ENCODE peak calls at places on chromosomes 2 and 18, in nine cellular contexts. One of them, this sample, is unnamed.

GRCh38 chr2:127650041-127650784 is 4.3 kb downstream of the GPR17 start:
- ATAC-seq in activated CD8-positive, alpha-beta T cell treated with anti-CD3 and anti-CD28 coated beads for 36 hours: no peak
- ATAC-seq in upper lobe of right lung: no peak
- ATAC-seq in WTC11: no peak
- ATAC-seq in left cardiac atrium: no peak
- ATAC-seq in activated CD8-positive, alpha-beta memory T cell treated with anti-CD3 and anti-CD28 coated beads, Interleukin-2, amount 10 ng/mL, durations not matched to agents 7 days and 5 days: peak
- ATAC-seq in activated CD4-positive, alpha-beta T cell treated with anti-CD3 and anti-CD28 coated beads for 36 hours: peak
- ATAC-seq in activated naive CD8-positive, alpha-beta T cell treated with anti-CD3 and anti-CD28 coated beads, Interleukin-2, amount 50 U/mL, for 24 hours: no peak
- ATAC-seq in stimulated activated naive CD8-positive, alpha-beta T cell treated with anti-CD3 and anti-CD28 coated beads, Interleukin-15, Interleukin-2, amounts not matched to agents 100 U/mL and 50 U/mL, for 24 hours: no peak
- ATAC-seq in this sample: no peak

GRCh38 chr2:229884775-229885699 is 36.8 kb downstream of the TRIP12 start:
- ATAC-seq in upper lobe of right lung: no peak
- ATAC-seq in activated CD8-positive, alpha-beta T cell treated with anti-CD3 and anti-CD28 coated beads for 36 hours: no peak
- ATAC-seq in stimulated activated naive CD8-positive, alpha-beta T cell treated with anti-CD3 and anti-CD28 coated beads, Interleukin-15, Interleukin-2, amounts not matched to agents 100 U/mL and 50 U/mL, for 24 hours: no peak
- ATAC-seq in activated CD4-positive, alpha-beta T cell treated with anti-CD3 and anti-CD28 coated beads for 36 hours: peak
- ATAC-seq in left cardiac atrium: no peak
- ATAC-seq in activated naive CD8-positive, alpha-beta T cell treated with anti-CD3 and anti-CD28 coated beads, Interleukin-2, amount 50 U/mL, for 24 hours: no peak
- ATAC-seq in WTC11: no peak
- ATAC-seq in activated CD8-positive, alpha-beta memory T cell treated with anti-CD3 and anti-CD28 coated beads, Interleukin-2, amount 10 ng/mL, durations not matched to agents 7 days and 5 days: peak
- ATAC-seq in this sample: no peak

GRCh38 chr2:13005048-13005447 is 288.3 kb downstream of the TRIB2 start:
- ATAC-seq in activated CD4-positive, alpha-beta T cell treated with anti-CD3 and anti-CD28 coated beads for 36 hours: no peak
- ATAC-seq in activated CD8-positive, alpha-beta T cell treated with anti-CD3 and anti-CD28 coated beads for 36 hours: no peak
- ATAC-seq in activated naive CD8-positive, alpha-beta T cell treated with anti-CD3 and anti-CD28 coated beads, Interleukin-2, amount 50 U/mL, for 24 hours: no peak
- ATAC-seq in WTC11: no peak
- ATAC-seq in stimulated activated naive CD8-positive, alpha-beta T cell treated with anti-CD3 and anti-CD28 coated beads, Interleukin-15, Interleukin-2, amounts not matched to agents 100 U/mL and 50 U/mL, for 24 hours: no peak
- ATAC-seq in left cardiac atrium: no peak
- ATAC-seq in upper lobe of right lung: no peak
- ATAC-seq in activated CD8-positive, alpha-beta memory T cell treated with anti-CD3 and anti-CD28 coated beads, Interleukin-2, amount 10 ng/mL, durations not matched to agents 7 days and 5 days: no peak
- ATAC-seq in this sample: no peak

GRCh38 chr18:42229211-42230210 is 274.5 kb downstream of the PIK3C3 start:
- ATAC-seq in WTC11: no peak
- ATAC-seq in activated CD8-positive, alpha-beta memory T cell treated with anti-CD3 and anti-CD28 coated beads, Interleukin-2, amount 10 ng/mL, durations not matched to agents 7 days and 5 days: no peak
- ATAC-seq in left cardiac atrium: no peak
- ATAC-seq in stimulated activated naive CD8-positive, alpha-beta T cell treated with anti-CD3 and anti-CD28 coated beads, Interleukin-15, Interleukin-2, amounts not matched to agents 100 U/mL and 50 U/mL, for 24 hours: no peak
- ATAC-seq in activated naive CD8-positive, alpha-beta T cell treated with anti-CD3 and anti-CD28 coated beads, Interleukin-2, amount 50 U/mL, for 24 hours: no peak
- ATAC-seq in activated CD8-positive, alpha-beta T cell treated with anti-CD3 and anti-CD28 coated beads for 36 hours: no peak
- ATAC-seq in upper lobe of right lung: no peak
- ATAC-seq in activated CD4-positive, alpha-beta T cell treated with anti-CD3 and anti-CD28 coated beads for 36 hours: no peak
- ATAC-seq in this sample: peak

GRCh38 chr2:12714391-12715221 is 2.1 kb upstream of the TRIB2 start:
- ATAC-seq in activated naive CD8-positive, alpha-beta T cell treated with anti-CD3 and anti-CD28 coated beads, Interleukin-2, amount 50 U/mL, for 24 hours: no peak
- ATAC-seq in activated CD8-positive, alpha-beta memory T cell treated with anti-CD3 and anti-CD28 coated beads, Interleukin-2, amount 10 ng/mL, durations not matched to agents 7 days and 5 days: no peak
- ATAC-seq in WTC11: no peak
- ATAC-seq in stimulated activated naive CD8-positive, alpha-beta T cell treated with anti-CD3 and anti-CD28 coated beads, Interleukin-15, Interleukin-2, amounts not matched to agents 100 U/mL and 50 U/mL, for 24 hours: no peak
- ATAC-seq in upper lobe of right lung: no peak
- ATAC-seq in activated CD4-positive, alpha-beta T cell treated with anti-CD3 and anti-CD28 coated beads for 36 hours: no peak
- ATAC-seq in left cardiac atrium: no peak
- ATAC-seq in activated CD8-positive, alpha-beta T cell treated with anti-CD3 and anti-CD28 coated beads for 36 hours: no peak
- ATAC-seq in this sample: no peak

GRCh38 chr2:85318222-85319182 is 9.3 kb downstream of the TGOLN2 start:
- ATAC-seq in stimulated activated naive CD8-positive, alpha-beta T cell treated with anti-CD3 and anti-CD28 coated beads, Interleukin-15, Interleukin-2, amounts not matched to agents 100 U/mL and 50 U/mL, for 24 hours: peak
- ATAC-seq in left cardiac atrium: peak
- ATAC-seq in activated CD8-positive, alpha-beta T cell treated with anti-CD3 and anti-CD28 coated beads for 36 hours: peak
- ATAC-seq in activated CD4-positive, alpha-beta T cell treated with anti-CD3 and anti-CD28 coated beads for 36 hours: peak
- ATAC-seq in activated naive CD8-positive, alpha-beta T cell treated with anti-CD3 and anti-CD28 coated beads, Interleukin-2, amount 50 U/mL, for 24 hours: peak
- ATAC-seq in upper lobe of right lung: peak
- ATAC-seq in WTC11: no peak
- ATAC-seq in activated CD8-positive, alpha-beta memory T cell treated with anti-CD3 and anti-CD28 coated beads, Interleukin-2, amount 10 ng/mL, durations not matched to agents 7 days and 5 days: peak
- ATAC-seq in this sample: peak

GRCh38 chr18:77177009-77177408 is 44.4 kb upstream of the MBP start:
- ATAC-seq in left cardiac atrium: no peak
- ATAC-seq in stimulated activated naive CD8-positive, alpha-beta T cell treated with anti-CD3 and anti-CD28 coated beads, Interleukin-15, Interleukin-2, amounts not matched to agents 100 U/mL and 50 U/mL, for 24 hours: no peak
- ATAC-seq in WTC11: no peak
- ATAC-seq in activated naive CD8-positive, alpha-beta T cell treated with anti-CD3 and anti-CD28 coated beads, Interleukin-2, amount 50 U/mL, for 24 hours: no peak
- ATAC-seq in activated CD8-positive, alpha-beta T cell treated with anti-CD3 and anti-CD28 coated beads for 36 hours: no peak
- ATAC-seq in upper lobe of right lung: no peak
- ATAC-seq in activated CD8-positive, alpha-beta memory T cell treated with anti-CD3 and anti-CD28 coated beads, Interleukin-2, amount 10 ng/mL, durations not matched to agents 7 days and 5 days: no peak
- ATAC-seq in activated CD4-positive, alpha-beta T cell treated with anti-CD3 and anti-CD28 coated beads for 36 hours: peak
- ATAC-seq in this sample: no peak

GRCh38 chr2:17682098-17682857 is 71.3 kb downstream of the SMC6 start:
- ATAC-seq in left cardiac atrium: peak
- ATAC-seq in WTC11: no peak
- ATAC-seq in stimulated activated naive CD8-positive, alpha-beta T cell treated with anti-CD3 and anti-CD28 coated beads, Interleukin-15, Interleukin-2, amounts not matched to agents 100 U/mL and 50 U/mL, for 24 hours: no peak
- ATAC-seq in activated CD8-positive, alpha-beta memory T cell treated with anti-CD3 and anti-CD28 coated beads, Interleukin-2, amount 10 ng/mL, durations not matched to agents 7 days and 5 days: no peak
- ATAC-seq in upper lobe of right lung: no peak
- ATAC-seq in activated CD4-positive, alpha-beta T cell treated with anti-CD3 and anti-CD28 coated beads for 36 hours: no peak
- ATAC-seq in activated CD8-positive, alpha-beta T cell treated with anti-CD3 and anti-CD28 coated beads for 36 hours: no peak
- ATAC-seq in activated naive CD8-positive, alpha-beta T cell treated with anti-CD3 and anti-CD28 coated beads, Interleukin-2, amount 50 U/mL, for 24 hours: no peak
- ATAC-seq in this sample: no peak

GRCh38 chr2:52956115-52956514 is 811.5 kb upstream of the CHAC2 start:
- ATAC-seq in left cardiac atrium: no peak
- ATAC-seq in activated CD8-positive, alpha-beta T cell treated with anti-CD3 and anti-CD28 coated beads for 36 hours: no peak
- ATAC-seq in activated CD4-positive, alpha-beta T cell treated with anti-CD3 and anti-CD28 coated beads for 36 hours: no peak
- ATAC-seq in upper lobe of right lung: no peak
- ATAC-seq in activated naive CD8-positive, alpha-beta T cell treated with anti-CD3 and anti-CD28 coated beads, Interleukin-2, amount 50 U/mL, for 24 hours: no peak
- ATAC-seq in activated CD8-positive, alpha-beta memory T cell treated with anti-CD3 and anti-CD28 coated beads, Interleukin-2, amount 10 ng/mL, durations not matched to agents 7 days and 5 days: no peak
- ATAC-seq in stimulated activated naive CD8-positive, alpha-beta T cell treated with anti-CD3 and anti-CD28 coated beads, Interleukin-15, Interleukin-2, amounts not matched to agents 100 U/mL and 50 U/mL, for 24 hours: no peak
- ATAC-seq in WTC11: no peak
- ATAC-seq in this sample: no peak

GRCh38 chr2:174153757-174154680 is 94.3 kb downstream of the OLA1 start:
- ATAC-seq in left cardiac atrium: peak
- ATAC-seq in stimulated activated naive CD8-positive, alpha-beta T cell treated with anti-CD3 and anti-CD28 coated beads, Interleukin-15, Interleukin-2, amounts not matched to agents 100 U/mL and 50 U/mL, for 24 hours: no peak
- ATAC-seq in activated CD4-positive, alpha-beta T cell treated with anti-CD3 and anti-CD28 coated beads for 36 hours: no peak
- ATAC-seq in activated naive CD8-positive, alpha-beta T cell treated with anti-CD3 and anti-CD28 coated beads, Interleukin-2, amount 50 U/mL, for 24 hours: no peak
- ATAC-seq in activated CD8-positive, alpha-beta T cell treated with anti-CD3 and anti-CD28 coated beads for 36 hours: no peak
- ATAC-seq in WTC11: no peak
- ATAC-seq in upper lobe of right lung: no peak
- ATAC-seq in activated CD8-positive, alpha-beta memory T cell treated with anti-CD3 and anti-CD28 coated beads, Interleukin-2, amount 10 ng/mL, durations not matched to agents 7 days and 5 days: no peak
- ATAC-seq in this sample: no peak

GRCh38 chr18:35174093-35174731 is 66.6 kb upstream of the ZNF397 start:
- ATAC-seq in upper lobe of right lung: no peak
- ATAC-seq in left cardiac atrium: no peak
- ATAC-seq in WTC11: no peak
- ATAC-seq in stimulated activated naive CD8-positive, alpha-beta T cell treated with anti-CD3 and anti-CD28 coated beads, Interleukin-15, Interleukin-2, amounts not matched to agents 100 U/mL and 50 U/mL, for 24 hours: peak
- ATAC-seq in activated naive CD8-positive, alpha-beta T cell treated with anti-CD3 and anti-CD28 coated beads, Interleukin-2, amount 50 U/mL, for 24 hours: no peak
- ATAC-seq in activated CD8-positive, alpha-beta T cell treated with anti-CD3 and anti-CD28 coated beads for 36 hours: peak
- ATAC-seq in activated CD4-positive, alpha-beta T cell treated with anti-CD3 and anti-CD28 coated beads for 36 hours: peak
- ATAC-seq in activated CD8-positive, alpha-beta memory T cell treated with anti-CD3 and anti-CD28 coated beads, Interleukin-2, amount 10 ng/mL, durations not matched to agents 7 days and 5 days: no peak
- ATAC-seq in this sample: peak

GRCh38 chr2:179272406-179273192 is 8.0 kb upstream of the SESTD1 start:
- ATAC-seq in left cardiac atrium: peak
- ATAC-seq in activated CD4-positive, alpha-beta T cell treated with anti-CD3 and anti-CD28 coated beads for 36 hours: no peak
- ATAC-seq in WTC11: no peak
- ATAC-seq in activated naive CD8-positive, alpha-beta T cell treated with anti-CD3 and anti-CD28 coated beads, Interleukin-2, amount 50 U/mL, for 24 hours: no peak
- ATAC-seq in upper lobe of right lung: peak
- ATAC-seq in activated CD8-positive, alpha-beta memory T cell treated with anti-CD3 and anti-CD28 coated beads, Interleukin-2, amount 10 ng/mL, durations not matched to agents 7 days and 5 days: no peak
- ATAC-seq in activated CD8-positive, alpha-beta T cell treated with anti-CD3 and anti-CD28 coated beads for 36 hours: no peak
- ATAC-seq in stimulated activated naive CD8-positive, alpha-beta T cell treated with anti-CD3 and anti-CD28 coated beads, Interleukin-15, Interleukin-2, amounts not matched to agents 100 U/mL and 50 U/mL, for 24 hours: no peak
- ATAC-seq in this sample: no peak

GRCh38 chr18:79884963-79885728 is 66.3 kb downstream of the SLC66A2 start:
- ATAC-seq in left cardiac atrium: no peak
- ATAC-seq in activated CD8-positive, alpha-beta memory T cell treated with anti-CD3 and anti-CD28 coated beads, Interleukin-2, amount 10 ng/mL, durations not matched to agents 7 days and 5 days: no peak
- ATAC-seq in upper lobe of right lung: no peak
- ATAC-seq in WTC11: peak
- ATAC-seq in stimulated activated naive CD8-positive, alpha-beta T cell treated with anti-CD3 and anti-CD28 coated beads, Interleukin-15, Interleukin-2, amounts not matched to agents 100 U/mL and 50 U/mL, for 24 hours: no peak
- ATAC-seq in activated CD4-positive, alpha-beta T cell treated with anti-CD3 and anti-CD28 coated beads for 36 hours: no peak
- ATAC-seq in activated naive CD8-positive, alpha-beta T cell treated with anti-CD3 and anti-CD28 coated beads, Interleukin-2, amount 50 U/mL, for 24 hours: no peak
- ATAC-seq in activated CD8-positive, alpha-beta T cell treated with anti-CD3 and anti-CD28 coated beads for 36 hours: peak
- ATAC-seq in this sample: peak

GRCh38 chr2:159188449-159188848 is 98.1 kb downstream of the WDSUB1 start:
- ATAC-seq in activated CD8-positive, alpha-beta T cell treated with anti-CD3 and anti-CD28 coated beads for 36 hours: no peak
- ATAC-seq in upper lobe of right lung: peak
- ATAC-seq in WTC11: no peak
- ATAC-seq in activated naive CD8-positive, alpha-beta T cell treated with anti-CD3 and anti-CD28 coated beads, Interleukin-2, amount 50 U/mL, for 24 hours: no peak
- ATAC-seq in left cardiac atrium: peak
- ATAC-seq in activated CD4-positive, alpha-beta T cell treated with anti-CD3 and anti-CD28 coated beads for 36 hours: no peak
- ATAC-seq in activated CD8-positive, alpha-beta memory T cell treated with anti-CD3 and anti-CD28 coated beads, Interleukin-2, amount 10 ng/mL, durations not matched to agents 7 days and 5 days: no peak
- ATAC-seq in stimulated activated naive CD8-positive, alpha-beta T cell treated with anti-CD3 and anti-CD28 coated beads, Interleukin-15, Interleukin-2, amounts not matched to agents 100 U/mL and 50 U/mL, for 24 hours: no peak
- ATAC-seq in this sample: no peak

GRCh38 chr2:12032421-12032820 is 286.0 kb downstream of the LPIN1 start:
- ATAC-seq in upper lobe of right lung: no peak
- ATAC-seq in activated CD8-positive, alpha-beta memory T cell treated with anti-CD3 and anti-CD28 coated beads, Interleukin-2, amount 10 ng/mL, durations not matched to agents 7 days and 5 days: no peak
- ATAC-seq in activated CD4-positive, alpha-beta T cell treated with anti-CD3 and anti-CD28 coated beads for 36 hours: no peak
- ATAC-seq in activated naive CD8-positive, alpha-beta T cell treated with anti-CD3 and anti-CD28 coated beads, Interleukin-2, amount 50 U/mL, for 24 hours: no peak
- ATAC-seq in WTC11: no peak
- ATAC-seq in left cardiac atrium: peak
- ATAC-seq in activated CD8-positive, alpha-beta T cell treated with anti-CD3 and anti-CD28 coated beads for 36 hours: no peak
- ATAC-seq in stimulated activated naive CD8-positive, alpha-beta T cell treated with anti-CD3 and anti-CD28 coated beads, Interleukin-15, Interleukin-2, amounts not matched to agents 100 U/mL and 50 U/mL, for 24 hours: peak
- ATAC-seq in this sample: peak

GRCh38 chr2:203590496-203590895 is 55.4 kb upstream of the RAPH1 start:
- ATAC-seq in WTC11: no peak
- ATAC-seq in left cardiac atrium: no peak
- ATAC-seq in activated CD8-positive, alpha-beta memory T cell treated with anti-CD3 and anti-CD28 coated beads, Interleukin-2, amount 10 ng/mL, durations not matched to agents 7 days and 5 days: no peak
- ATAC-seq in upper lobe of right lung: no peak
- ATAC-seq in activated naive CD8-positive, alpha-beta T cell treated with anti-CD3 and anti-CD28 coated beads, Interleukin-2, amount 50 U/mL, for 24 hours: no peak
- ATAC-seq in stimulated activated naive CD8-positive, alpha-beta T cell treated with anti-CD3 and anti-CD28 coated beads, Interleukin-15, Interleukin-2, amounts not matched to agents 100 U/mL and 50 U/mL, for 24 hours: no peak
- ATAC-seq in activated CD4-positive, alpha-beta T cell treated with anti-CD3 and anti-CD28 coated beads for 36 hours: no peak
- ATAC-seq in activated CD8-positive, alpha-beta T cell treated with anti-CD3 and anti-CD28 coated beads for 36 hours: no peak
- ATAC-seq in this sample: no peak

GRCh38 chr2:6358542-6358941 is 507.2 kb downstream of the CMPK2 start:
- ATAC-seq in upper lobe of right lung: no peak
- ATAC-seq in activated naive CD8-positive, alpha-beta T cell treated with anti-CD3 and anti-CD28 coated beads, Interleukin-2, amount 50 U/mL, for 24 hours: no peak
- ATAC-seq in activated CD8-positive, alpha-beta memory T cell treated with anti-CD3 and anti-CD28 coated beads, Interleukin-2, amount 10 ng/mL, durations not matched to agents 7 days and 5 days: no peak
- ATAC-seq in WTC11: no peak
- ATAC-seq in activated CD4-positive, alpha-beta T cell treated with anti-CD3 and anti-CD28 coated beads for 36 hours: no peak
- ATAC-seq in left cardiac atrium: no peak
- ATAC-seq in stimulated activated naive CD8-positive, alpha-beta T cell treated with anti-CD3 and anti-CD28 coated beads, Interleukin-15, Interleukin-2, amounts not matched to agents 100 U/mL and 50 U/mL, for 24 hours: no peak
- ATAC-seq in activated CD8-positive, alpha-beta T cell treated with anti-CD3 and anti-CD28 coated beads for 36 hours: no peak
- ATAC-seq in this sample: no peak

GRCh38 chr2:64643838-64644219 is 9.9 kb downstream of the SERTAD2 start:
- ATAC-seq in activated CD8-positive, alpha-beta memory T cell treated with anti-CD3 and anti-CD28 coated beads, Interleukin-2, amount 10 ng/mL, durations not matched to agents 7 days and 5 days: no peak
- ATAC-seq in upper lobe of right lung: no peak
- ATAC-seq in activated CD8-positive, alpha-beta T cell treated with anti-CD3 and anti-CD28 coated beads for 36 hours: peak
- ATAC-seq in stimulated activated naive CD8-positive, alpha-beta T cell treated with anti-CD3 and anti-CD28 coated beads, Interleukin-15, Interleukin-2, amounts not matched to agents 100 U/mL and 50 U/mL, for 24 hours: no peak
- ATAC-seq in WTC11: no peak
- ATAC-seq in activated CD4-positive, alpha-beta T cell treated with anti-CD3 and anti-CD28 coated beads for 36 hours: peak
- ATAC-seq in activated naive CD8-positive, alpha-beta T cell treated with anti-CD3 and anti-CD28 coated beads, Interleukin-2, amount 50 U/mL, for 24 hours: peak
- ATAC-seq in left cardiac atrium: no peak
- ATAC-seq in this sample: peak

GRCh38 chr18:21557607-21558253 is 42.8 kb downstream of the ESCO1 start:
- ATAC-seq in activated CD8-positive, alpha-beta memory T cell treated with anti-CD3 and anti-CD28 coated beads, Interleukin-2, amount 10 ng/mL, durations not matched to agents 7 days and 5 days: no peak
- ATAC-seq in activated CD4-positive, alpha-beta T cell treated with anti-CD3 and anti-CD28 coated beads for 36 hours: no peak
- ATAC-seq in left cardiac atrium: peak
- ATAC-seq in upper lobe of right lung: peak
- ATAC-seq in stimulated activated naive CD8-positive, alpha-beta T cell treated with anti-CD3 and anti-CD28 coated beads, Interleukin-15, Interleukin-2, amounts not matched to agents 100 U/mL and 50 U/mL, for 24 hours: no peak
- ATAC-seq in activated naive CD8-positive, alpha-beta T cell treated with anti-CD3 and anti-CD28 coated beads, Interleukin-2, amount 50 U/mL, for 24 hours: no peak
- ATAC-seq in activated CD8-positive, alpha-beta T cell treated with anti-CD3 and anti-CD28 coated beads for 36 hours: no peak
- ATAC-seq in WTC11: no peak
- ATAC-seq in this sample: no peak

GRCh38 chr2:172938713-172939375 is 136.8 kb upstream of the MAP3K20 start:
- ATAC-seq in activated CD8-positive, alpha-beta memory T cell treated with anti-CD3 and anti-CD28 coated beads, Interleukin-2, amount 10 ng/mL, durations not matched to agents 7 days and 5 days: no peak
- ATAC-seq in WTC11: no peak
- ATAC-seq in activated naive CD8-positive, alpha-beta T cell treated with anti-CD3 and anti-CD28 coated beads, Interleukin-2, amount 50 U/mL, for 24 hours: no peak
- ATAC-seq in activated CD4-positive, alpha-beta T cell treated with anti-CD3 and anti-CD28 coated beads for 36 hours: no peak
- ATAC-seq in upper lobe of right lung: no peak
- ATAC-seq in stimulated activated naive CD8-positive, alpha-beta T cell treated with anti-CD3 and anti-CD28 coated beads, Interleukin-15, Interleukin-2, amounts not matched to agents 100 U/mL and 50 U/mL, for 24 hours: no peak
- ATAC-seq in left cardiac atrium: no peak
- ATAC-seq in activated CD8-positive, alpha-beta T cell treated with anti-CD3 and anti-CD28 coated beads for 36 hours: no peak
- ATAC-seq in this sample: no peak

GRCh38 chr2:77054938-77055337 is 467.2 kb downstream of the LRRTM4 start:
- ATAC-seq in activated CD4-positive, alpha-beta T cell treated with anti-CD3 and anti-CD28 coated beads for 36 hours: no peak
- ATAC-seq in activated CD8-positive, alpha-beta memory T cell treated with anti-CD3 and anti-CD28 coated beads, Interleukin-2, amount 10 ng/mL, durations not matched to agents 7 days and 5 days: no peak
- ATAC-seq in activated naive CD8-positive, alpha-beta T cell treated with anti-CD3 and anti-CD28 coated beads, Interleukin-2, amount 50 U/mL, for 24 hours: no peak
- ATAC-seq in activated CD8-positive, alpha-beta T cell treated with anti-CD3 and anti-CD28 coated beads for 36 hours: no peak
- ATAC-seq in upper lobe of right lung: no peak
- ATAC-seq in WTC11: peak
- ATAC-seq in left cardiac atrium: no peak
- ATAC-seq in stimulated activated naive CD8-positive, alpha-beta T cell treated with anti-CD3 and anti-CD28 coated beads, Interleukin-15, Interleukin-2, amounts not matched to agents 100 U/mL and 50 U/mL, for 24 hours: no peak
- ATAC-seq in this sample: no peak

This sample was measured in stimulated activated memory B cell treated with anti-CD40 and anti-IgM and Interleukin-4, amounts not matched to agents 10 μg/mL and 1 μg/mL and 100 μg/mL, for 72 hours.